ENCODE peak calls at places on chromosomes 3 and 15, in nine cellular contexts. F is dermis blood vessel endothelial cell, K is right lobe of liver, O is NAMALWA, P is epithelial cell of prostate, T is WTC11, S is adipocyte, B is HT1080, D is KG1. Z is an unnamed sample.

GRCh38 chr3:67044295-67044694 is 46.2 kb downstream of the KBTBD8 start:
- DNase-seq in F (no peak), K (no peak), O (no peak), P (no peak), T (no peak), S (peak), B (no peak), D (no peak), Z (no peak)

GRCh38 chr3:46578973-46579755 is 13.1 kb upstream of the LRRC2 start:
- DNase-seq in F (peak), K (no peak), O (no peak), P (no peak), T (no peak), S (no peak), B (peak), D (no peak), Z (no peak)

GRCh38 chr3:69288161-69288895 is 97.6 kb downstream of the FRMD4B start:
- DNase-seq in F (peak), K (no peak), O (no peak), P (no peak), T (peak), S (no peak), B (no peak), D (no peak), Z (no peak)

GRCh38 chr15:88920186-88920891 is 7.2 kb upstream of the MFGE8 start:
- DNase-seq in F (no peak), K (peak), O (no peak), P (no peak), T (no peak), S (peak), B (peak), D (no peak), Z (no peak)

GRCh38 chr3:43198791-43199644 is 87.3 kb upstream of the SNRK start:
- DNase-seq in F (no peak), K (no peak), O (no peak), P (no peak), T (no peak), S (no peak), B (peak), D (no peak), Z (no peak)

GRCh38 chr3:10867384-10867783 is 51.4 kb downstream of the SLC6A11 start:
- DNase-seq in F (peak), K (no peak), O (peak), P (no peak), T (peak), S (peak), B (no peak), D (no peak), Z (peak)

GRCh38 chr3:176814252-176814651 is 383.0 kb downstream of the TBL1XR1 start:
- DNase-seq in F (peak), K (peak), O (peak), P (no peak), T (peak), S (peak), B (peak), D (no peak), Z (peak)

GRCh38 chr3:174120997-174121396 is 723.5 kb downstream of the NLGN1 start:
- DNase-seq in F (no peak), K (no peak), O (no peak), P (no peak), T (no peak), S (no peak), B (no peak), D (no peak), Z (no peak)

Z was measured in Karpas-422.